ENCODE peak calls at places on chromosomes 7 and 10, in four cellular contexts. M is endodermal cell, R is upper lobe of right lung, D is hepatocyte. J is an unnamed sample. For H3K36me3, the result is how much of the 10 kb centered on the place peaks cover.

GRCh38 chr7:43873300-43873699 is 4.0 kb upstream of the MRPS24 start:
- DNase-seq in D (peak), M (no peak), R (no peak), J (no peak)

GRCh38 chr7:102264367-102264891 is 22.2 kb upstream of the SH2B2 start:
- DNase-seq in M (peak), R (no peak), D (no peak), J (no peak)

GRCh38 chr7:106064836-106065559 is 47.1 kb downstream of the SYPL1 start:
- DNase-seq in M (peak), D (peak), R (peak), J (no peak)

GRCh38 chr7:78194609-78195008 is 396.0 kb downstream of the PHTF2 start:
- DNase-seq in D (no peak), M (no peak), R (no peak), J (no peak)

GRCh38 chr10:103839867-103840746 is 15.3 kb downstream of the SH3PXD2A start:
- DNase-seq in D (no peak), M (peak), R (peak), J (no peak)

GRCh38 chr10:89644691-89644966 is 413 bp downstream of the PANK1 start:
- DNase-seq in D (no peak), R (no peak), M (no peak), J (no peak)

GRCh38 chr10:3385487-3385886 is 212.9 kb upstream of the PITRM1 start:
- DNase-seq in D (no peak), R (no peak), M (no peak), J (no peak)

GRCh38 chr7:133853706-133854276 is 273.3 kb upstream of the LRGUK start:
- DNase-seq in R (no peak), M (peak), D (peak), J (peak)

GRCh38 chr10:61175331-61175730 is 231.3 kb upstream of the RHOBTB1 start:
- DNase-seq in R (no peak), M (no peak), D (no peak), J (no peak)

GRCh38 chr10:8102708-8103401 is 48.4 kb downstream of the GATA3 start:
- DNase-seq in R (no peak), M (peak), D (peak), J (no peak)

GRCh38 chr7:105641236-105641810 is 60.0 kb upstream of the EFCAB10 start:
- DNase-seq in R (peak), D (no peak), M (no peak), J (no peak)

GRCh38 chr7:101243786-101244384 is 996 bp downstream of the FIS1 start:
- DNase-seq in D (no peak), R (no peak), M (peak), J (peak)

GRCh38 chr7:101241015-101241363 is 3.4 kb upstream of the CLDN15 start:
- DNase-seq in M (no peak), D (no peak), R (no peak), J (no peak)

GRCh38 chr7:101245147-101245668 is 327 bp upstream of the FIS1 start:
- DNase-seq in D (no peak), R (peak), M (no peak), J (no peak)

GRCh38 chr7:101248276-101248675 is 3.4 kb upstream of the FIS1 start:
- DNase-seq in D (no peak), R (no peak), M (no peak), J (no peak)

GRCh38 chr7:101244385-101245146 is at the start of gene FIS1:
- DNase-seq in R (peak), D (peak), M (peak), J (peak)
- TF ChIP-seq CTCF in R (no peak), D (peak), M (peak), J (peak)

DNA sequence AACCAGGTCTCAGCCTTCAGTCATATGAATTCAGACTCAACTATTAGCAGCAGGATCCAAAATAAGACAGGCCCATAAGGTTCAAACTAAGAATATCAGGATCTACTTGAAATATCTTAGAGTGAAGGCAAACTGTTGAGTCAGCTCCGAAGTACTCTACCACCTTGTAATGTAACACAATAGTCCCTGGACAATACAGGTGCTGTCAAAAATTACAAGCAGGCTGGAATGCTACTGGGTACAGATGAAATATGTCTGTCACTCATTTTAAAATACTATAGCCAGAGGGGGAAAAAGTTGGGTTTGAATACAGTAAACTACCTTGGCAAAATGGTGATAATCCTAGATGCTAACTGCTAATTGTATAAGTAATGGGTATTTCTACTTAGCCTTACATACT is 6.8 kb downstream of the PAXIP1 start:
- DNase-seq in D (no peak), M (no peak), R (no peak), J (no peak)
- H3K36me3 ChIP-seq in D (under half), M (half or more), R (under half), J (half or more)

GRCh38 chr7:36132025-36132424 is 21.0 kb upstream of the EEPD1 start:
- DNase-seq in D (no peak), M (peak), R (no peak), J (no peak)
- H3K4me3 ChIP-seq in D (no peak), M (no peak), R (no peak), J (no peak)

DNA sequence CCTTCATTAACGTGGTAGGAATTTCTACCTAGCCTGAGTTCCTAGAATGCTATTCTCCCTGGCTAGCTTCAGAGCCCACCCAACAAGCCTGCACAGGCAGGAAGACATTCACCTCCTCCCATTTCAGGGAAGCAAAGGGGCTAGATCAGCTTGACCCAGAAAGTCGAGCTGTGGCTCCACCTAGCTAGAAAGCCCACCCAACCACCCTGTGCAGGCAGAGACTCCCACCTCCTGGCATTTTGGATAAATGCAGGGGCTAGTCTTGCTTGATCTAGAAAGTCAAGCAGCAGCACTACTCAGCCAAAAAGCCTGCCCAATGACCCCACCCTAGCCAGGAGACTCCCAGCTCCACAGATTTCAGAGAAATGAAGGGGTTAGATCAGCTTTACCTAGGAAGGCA is 479.5 kb downstream of the SDK1 start:
- DNase-seq in D (no peak), M (peak), R (no peak), J (no peak)
- TF ChIP-seq CTCF in D (no peak), M (peak), R (no peak), J (no peak)

GRCh38 chr7:92763636-92764423 is 72.5 kb downstream of the CDK6 start:
- DNase-seq in R (no peak), M (peak), D (peak), J (peak)
- H3K36me3 ChIP-seq in R (under half), M (under half), D (under half), J (under half)

DNA sequence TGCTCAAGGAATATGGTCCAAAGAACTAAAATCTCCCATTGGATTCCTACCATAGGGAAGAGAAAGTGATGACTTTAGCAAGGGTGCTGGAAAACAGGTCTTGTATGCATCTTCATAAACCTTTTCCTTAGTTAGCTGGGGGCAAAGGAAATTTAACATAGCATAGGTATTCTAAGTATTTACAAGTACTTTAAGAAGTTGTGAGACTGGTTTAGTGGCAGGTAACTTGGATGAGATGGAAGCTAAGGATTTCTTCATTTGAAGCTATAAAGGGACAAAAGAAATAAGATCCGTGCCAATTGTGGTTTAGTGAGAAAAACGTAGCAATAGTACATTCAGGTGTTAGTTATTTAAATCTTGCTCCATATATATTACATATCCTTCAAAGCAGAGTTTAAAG is 183.4 kb upstream of the TCF7L2 start:
- DNase-seq in M (no peak), D (no peak), R (no peak), J (no peak)
- H3K4me3 ChIP-seq in M (no peak), D (no peak), R (no peak), J (no peak)

DNA sequence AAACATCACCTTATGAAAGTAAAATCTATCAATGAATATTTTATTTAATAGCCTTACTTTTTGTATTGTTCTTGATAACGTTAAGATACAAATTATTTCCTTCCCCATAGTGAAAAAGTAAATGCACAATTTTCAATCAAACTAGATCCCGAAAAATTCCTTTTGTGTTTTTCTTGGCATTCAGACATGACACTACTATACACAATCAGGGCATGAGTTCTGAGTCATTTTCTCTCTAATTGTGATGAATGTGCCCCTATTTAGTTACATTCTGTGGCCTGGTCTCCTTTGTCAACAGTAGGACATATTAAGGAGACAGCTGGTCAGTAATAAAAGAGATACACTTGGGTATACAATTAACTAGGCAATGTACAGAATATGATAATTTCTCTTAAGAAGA is 19.8 kb downstream of the COL1A2 start:
- DNase-seq in D (no peak), M (no peak), R (no peak), J (no peak)
- TF ChIP-seq CTCF in D (no peak), M (no peak), R (no peak), J (no peak)

GRCh38 chr7:18504965-18505364 is 9.4 kb downstream of the HDAC9 start:
- DNase-seq in D (no peak), M (no peak), R (no peak), J (peak)
- H3K36me3 ChIP-seq in D (under half), M (under half), R (under half), J (under half)

DNA sequence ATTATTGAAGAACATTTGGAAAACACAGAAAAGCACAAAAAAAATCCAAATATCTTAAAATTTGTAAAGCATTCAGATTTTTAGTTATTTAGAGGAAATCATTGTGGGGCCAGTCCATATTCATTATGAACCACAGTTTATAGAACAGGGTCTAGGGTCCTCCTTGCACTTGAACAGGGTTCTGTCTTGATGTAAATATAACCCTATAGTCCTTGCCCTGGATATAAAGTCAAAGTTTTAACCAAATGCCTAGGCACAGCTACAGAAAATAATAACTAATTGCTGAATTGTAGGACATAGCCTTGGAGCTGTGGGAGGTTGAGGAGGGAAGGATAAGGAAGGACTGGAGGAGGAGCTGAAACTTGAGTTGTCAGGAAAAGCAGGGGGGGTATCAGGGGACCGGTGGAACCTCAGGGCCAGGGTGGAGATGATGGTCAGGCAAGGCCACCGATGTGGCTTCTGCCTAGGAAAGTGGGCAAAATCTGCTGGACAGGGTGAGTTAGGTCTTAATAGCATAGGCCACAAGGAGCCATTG is 25.7 kb downstream of the CASP7 start:
- DNase-seq in D (no peak), R (no peak), M (no peak), J (no peak)
- H3K4me3 ChIP-seq in D (no peak), R (no peak), M (no peak), J (no peak)